ENCODE peak calls at places on chromosomes 6 and 20, in six cellular contexts. One of them, this sample, is unnamed.

GRCh38 chr6:7776509-7776908 is 50.6 kb downstream of the BMP6 start:
- DNase-seq in stomach: no peak
- DNase-seq in endothelial cell: no peak
- DNase-seq in brain microvascular endothelial cell: no peak
- DNase-seq in fibroblast of villous mesenchyme: no peak
- DNase-seq in IMR-90: no peak
- DNase-seq in this sample: no peak

GRCh38 chr20:41654292-41654691 is 36.1 kb upstream of the CHD6 start:
- DNase-seq in stomach: peak; percentile 69
- DNase-seq in endothelial cell: no peak
- DNase-seq in brain microvascular endothelial cell: no peak
- DNase-seq in fibroblast of villous mesenchyme: no peak
- DNase-seq in IMR-90: no peak
- DNase-seq in this sample: no peak

GRCh38 chr6:119349341-119350201 is at the start of gene MAN1A1:
- DNase-seq in stomach: peak; percentile 90
- DNase-seq in endothelial cell: peak; percentile 94
- DNase-seq in brain microvascular endothelial cell: peak; percentile 47
- DNase-seq in fibroblast of villous mesenchyme: peak; percentile 89
- DNase-seq in IMR-90: peak; percentile 66
- DNase-seq in this sample: peak; percentile 77

GRCh38 chr20:8094845-8095244 is 37.2 kb upstream of the PLCB1 start:
- DNase-seq in stomach: no peak
- DNase-seq in endothelial cell: no peak
- DNase-seq in brain microvascular endothelial cell: peak; percentile 20
- DNase-seq in fibroblast of villous mesenchyme: peak; percentile 58
- DNase-seq in IMR-90: peak; percentile 56
- DNase-seq in this sample: no peak

GRCh38 chr6:16733085-16733484 is 28.2 kb downstream of the ATXN1 start:
- DNase-seq in stomach: no peak
- DNase-seq in endothelial cell: no peak
- DNase-seq in brain microvascular endothelial cell: no peak
- DNase-seq in fibroblast of villous mesenchyme: no peak
- DNase-seq in IMR-90: no peak
- DNase-seq in this sample: no peak

GRCh38 chr6:41584668-41585205 is 38.6 kb downstream of the FOXP4 start:
- DNase-seq in stomach: peak; percentile 77
- DNase-seq in endothelial cell: no peak
- DNase-seq in brain microvascular endothelial cell: no peak
- DNase-seq in fibroblast of villous mesenchyme: no peak
- DNase-seq in IMR-90: no peak
- DNase-seq in this sample: no peak

GRCh38 chr6:113560376-113560775 is 296.8 kb upstream of the MARCKS start:
- DNase-seq in stomach: no peak
- DNase-seq in endothelial cell: no peak
- DNase-seq in brain microvascular endothelial cell: no peak
- DNase-seq in fibroblast of villous mesenchyme: no peak
- DNase-seq in IMR-90: no peak
- DNase-seq in this sample: no peak

GRCh38 chr20:44069203-44069931 is 117.6 kb downstream of the JPH2 start:
- DNase-seq in stomach: peak; percentile 30
- DNase-seq in endothelial cell: no peak
- DNase-seq in brain microvascular endothelial cell: no peak
- DNase-seq in fibroblast of villous mesenchyme: no peak
- DNase-seq in IMR-90: no peak
- DNase-seq in this sample: no peak

GRCh38 chr6:148192310-148192709 is 150.3 kb upstream of the SASH1 start:
- DNase-seq in stomach: no peak
- DNase-seq in endothelial cell: no peak
- DNase-seq in brain microvascular endothelial cell: peak; percentile 75
- DNase-seq in fibroblast of villous mesenchyme: peak; percentile 74
- DNase-seq in IMR-90: peak; percentile 89
- DNase-seq in this sample: no peak

GRCh38 chr6:61869632-61870400 is 416.2 kb downstream of the KHDRBS2 start:
- DNase-seq in stomach: no peak
- DNase-seq in endothelial cell: no peak
- DNase-seq in brain microvascular endothelial cell: no peak
- DNase-seq in fibroblast of villous mesenchyme: no peak
- DNase-seq in IMR-90: no peak
- DNase-seq in this sample: no peak

GRCh38 chr6:17485181-17485580 is 91.8 kb downstream of the CAP2 start:
- DNase-seq in stomach: no peak
- DNase-seq in endothelial cell: no peak
- DNase-seq in brain microvascular endothelial cell: no peak
- DNase-seq in fibroblast of villous mesenchyme: no peak
- DNase-seq in IMR-90: no peak
- DNase-seq in this sample: no peak

GRCh38 chr6:100343678-100344077 is 121.0 kb downstream of the SIM1 start:
- DNase-seq in stomach: no peak
- DNase-seq in endothelial cell: no peak
- DNase-seq in brain microvascular endothelial cell: peak; percentile 39
- DNase-seq in fibroblast of villous mesenchyme: peak; percentile 24
- DNase-seq in IMR-90: peak; percentile 73
- DNase-seq in this sample: peak; percentile 33

GRCh38 chr20:57080796-57081195 is 185.6 kb downstream of the BMP7 start:
- DNase-seq in stomach: no peak
- DNase-seq in endothelial cell: no peak
- DNase-seq in brain microvascular endothelial cell: peak; percentile 41
- DNase-seq in fibroblast of villous mesenchyme: peak; percentile 49
- DNase-seq in IMR-90: no peak
- DNase-seq in this sample: peak; percentile 74

GRCh38 chr6:68159433-68159832 is 475.6 kb upstream of the ADGRB3 start:
- DNase-seq in stomach: no peak
- DNase-seq in endothelial cell: no peak
- DNase-seq in brain microvascular endothelial cell: no peak
- DNase-seq in fibroblast of villous mesenchyme: no peak
- DNase-seq in IMR-90: no peak
- DNase-seq in this sample: no peak

GRCh38 chr20:44056010-44056698 is 130.8 kb downstream of the JPH2 start:
- DNase-seq in stomach: peak; percentile 29
- DNase-seq in endothelial cell: peak; percentile 65
- DNase-seq in brain microvascular endothelial cell: peak; percentile 23
- DNase-seq in fibroblast of villous mesenchyme: peak; percentile 20
- DNase-seq in IMR-90: no peak
- DNase-seq in this sample: peak; percentile 38

GRCh38 chr6:14948586-14949245 is 297.2 kb upstream of the JARID2 start:
- DNase-seq in stomach: no peak
- DNase-seq in endothelial cell: no peak
- DNase-seq in brain microvascular endothelial cell: no peak
- DNase-seq in fibroblast of villous mesenchyme: no peak
- DNase-seq in IMR-90: no peak
- DNase-seq in this sample: no peak

GRCh38 chr6:18245642-18246041 is 18.7 kb downstream of the DEK start:
- DNase-seq in stomach: no peak
- DNase-seq in endothelial cell: no peak
- DNase-seq in brain microvascular endothelial cell: no peak
- DNase-seq in fibroblast of villous mesenchyme: no peak
- DNase-seq in IMR-90: no peak
- DNase-seq in this sample: no peak

GRCh38 chr20:52150440-52151258 is 40.9 kb downstream of the ZFP64 start:
- DNase-seq in stomach: no peak
- DNase-seq in endothelial cell: peak; percentile 43
- DNase-seq in brain microvascular endothelial cell: peak; percentile 25
- DNase-seq in fibroblast of villous mesenchyme: peak; percentile 57
- DNase-seq in IMR-90: peak; percentile 58
- DNase-seq in this sample: peak; percentile 75

GRCh38 chr6:3071568-3071967 is 3.3 kb downstream of the RIPK1 start:
- DNase-seq in stomach: no peak
- DNase-seq in endothelial cell: no peak
- DNase-seq in brain microvascular endothelial cell: no peak
- DNase-seq in fibroblast of villous mesenchyme: no peak
- DNase-seq in IMR-90: no peak
- DNase-seq in this sample: no peak

GRCh38 chr6:159665868-159666635 is 27.0 kb downstream of the SOD2 start:
- DNase-seq in stomach: no peak
- DNase-seq in endothelial cell: no peak
- DNase-seq in brain microvascular endothelial cell: peak; percentile 35
- DNase-seq in fibroblast of villous mesenchyme: no peak
- DNase-seq in IMR-90: peak; percentile 50
- DNase-seq in this sample: no peak

GRCh38 chr6:152943260-152943897 is 39.5 kb downstream of the FBXO5 start:
- DNase-seq in stomach: no peak
- DNase-seq in endothelial cell: no peak
- DNase-seq in brain microvascular endothelial cell: no peak
- DNase-seq in fibroblast of villous mesenchyme: no peak
- DNase-seq in IMR-90: no peak
- DNase-seq in this sample: no peak

GRCh38 chr6:79570802-79571367 is 33.7 kb upstream of the LCA5 start:
- DNase-seq in stomach: no peak
- DNase-seq in endothelial cell: no peak
- DNase-seq in brain microvascular endothelial cell: no peak
- DNase-seq in fibroblast of villous mesenchyme: peak; percentile 58
- DNase-seq in IMR-90: peak; percentile 48
- DNase-seq in this sample: peak; percentile 74

DNA sequence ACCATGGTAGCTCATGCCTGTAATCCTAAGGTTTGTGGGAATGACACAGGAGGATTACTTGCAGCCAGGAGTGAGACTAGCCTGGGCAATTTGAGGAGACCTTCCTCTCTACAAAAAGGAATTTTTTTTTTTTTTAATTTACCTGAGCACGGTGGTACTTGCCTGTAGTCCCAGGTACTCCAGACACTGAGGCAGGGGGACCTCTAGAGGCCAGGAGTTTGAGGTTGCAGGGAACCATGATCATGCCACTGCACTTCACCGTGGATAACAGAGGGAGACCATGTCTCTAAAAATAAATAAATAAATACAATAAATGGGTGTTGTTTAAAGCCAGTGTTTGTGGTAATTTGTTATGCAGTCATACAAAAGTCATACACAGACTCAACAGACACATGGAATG is 2.4 kb upstream of the HLA-F start:
- DNase-seq in stomach: no peak
- DNase-seq in endothelial cell: no peak
- DNase-seq in brain microvascular endothelial cell: no peak
- DNase-seq in fibroblast of villous mesenchyme: no peak
- DNase-seq in IMR-90: no peak
- DNase-seq in this sample: no peak
- TF ChIP-seq CTCF in stomach: no peak
- TF ChIP-seq CTCF in endothelial cell: no peak
- TF ChIP-seq CTCF in brain microvascular endothelial cell: no peak
- TF ChIP-seq CTCF in fibroblast of villous mesenchyme: no peak
- TF ChIP-seq CTCF in IMR-90: no peak
- TF ChIP-seq CTCF in this sample: no peak

GRCh38 chr6:104771258-104771832 is 88.4 kb downstream of the HACE1 start:
- DNase-seq in stomach: no peak
- DNase-seq in endothelial cell: no peak
- DNase-seq in brain microvascular endothelial cell: no peak
- DNase-seq in fibroblast of villous mesenchyme: peak; percentile 47
- DNase-seq in IMR-90: peak; percentile 44
- DNase-seq in this sample: peak; percentile 62
- TF ChIP-seq CTCF in stomach: no peak
- TF ChIP-seq CTCF in endothelial cell: peak; percentile 87
- TF ChIP-seq CTCF in brain microvascular endothelial cell: peak; percentile 20
- TF ChIP-seq CTCF in fibroblast of villous mesenchyme: peak; percentile 53
- TF ChIP-seq CTCF in IMR-90: peak; percentile 70
- TF ChIP-seq CTCF in this sample: peak; percentile 56

GRCh38 chr6:37699138-37699766 is 1.6 kb upstream of the MDGA1 start:
- DNase-seq in stomach: peak; percentile 64
- DNase-seq in endothelial cell: no peak
- DNase-seq in brain microvascular endothelial cell: no peak
- DNase-seq in fibroblast of villous mesenchyme: no peak
- DNase-seq in IMR-90: no peak
- DNase-seq in this sample: no peak

GRCh38 chr6:37702314-37702713 is 4.6 kb upstream of the MDGA1 start:
- DNase-seq in stomach: no peak
- DNase-seq in endothelial cell: no peak
- DNase-seq in brain microvascular endothelial cell: no peak
- DNase-seq in fibroblast of villous mesenchyme: no peak
- DNase-seq in IMR-90: no peak
- DNase-seq in this sample: no peak

GRCh38 chr6:37696841-37697735 is 595 bp downstream of the MDGA1 start:
- DNase-seq in stomach: peak; percentile 30
- DNase-seq in endothelial cell: peak; percentile 34
- DNase-seq in brain microvascular endothelial cell: no peak
- DNase-seq in fibroblast of villous mesenchyme: no peak
- DNase-seq in IMR-90: no peak
- DNase-seq in this sample: peak; percentile 20

GRCh38 chr6:37698264-37699137 is 818 bp upstream of the MDGA1 start:
- DNase-seq in stomach: peak; percentile 59
- DNase-seq in endothelial cell: peak; percentile 54
- DNase-seq in brain microvascular endothelial cell: no peak
- DNase-seq in fibroblast of villous mesenchyme: peak; percentile 55
- DNase-seq in IMR-90: peak; percentile 31
- DNase-seq in this sample: peak; percentile 43

DNA sequence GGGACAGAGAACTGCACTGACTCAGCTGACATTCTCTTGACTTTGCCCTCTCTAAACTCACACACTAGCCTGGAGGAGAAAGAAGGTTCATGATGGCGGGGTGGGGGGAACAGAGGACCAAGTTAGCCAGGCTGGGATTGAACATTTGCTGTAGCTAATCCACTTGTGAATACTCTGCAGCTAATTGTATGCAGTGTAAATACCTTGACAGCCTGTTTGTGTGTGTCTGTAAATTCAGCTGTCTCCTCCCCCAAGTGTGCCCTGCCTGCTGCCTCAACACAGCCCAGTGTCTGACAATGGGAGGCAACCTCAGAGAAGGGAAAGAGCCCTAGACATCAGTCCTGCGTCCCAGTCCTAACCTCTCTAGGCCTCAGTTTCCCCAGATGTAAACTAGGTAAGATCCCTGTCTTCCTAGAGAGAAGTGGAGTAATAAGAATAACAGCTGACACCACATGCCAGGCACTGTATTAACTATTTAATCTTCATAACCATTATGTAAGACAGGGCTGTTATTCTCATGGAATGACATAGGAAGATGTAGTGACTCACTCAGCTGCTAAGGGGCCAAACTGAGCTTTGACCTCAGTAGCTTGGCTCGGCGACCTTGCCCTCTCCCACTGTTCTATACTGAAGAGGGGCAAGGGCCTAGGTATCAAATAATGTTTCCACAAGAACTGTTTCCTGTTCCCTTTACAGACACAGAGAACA is 2.7 kb upstream of the MDGA1 start:
- DNase-seq in stomach: no peak
- DNase-seq in endothelial cell: no peak
- DNase-seq in brain microvascular endothelial cell: no peak
- DNase-seq in fibroblast of villous mesenchyme: no peak
- DNase-seq in IMR-90: no peak
- DNase-seq in this sample: no peak
- TF ChIP-seq CTCF in stomach: no peak
- TF ChIP-seq CTCF in endothelial cell: no peak
- TF ChIP-seq CTCF in brain microvascular endothelial cell: no peak
- TF ChIP-seq CTCF in fibroblast of villous mesenchyme: no peak
- TF ChIP-seq CTCF in IMR-90: no peak
- TF ChIP-seq CTCF in this sample: no peak

DNA sequence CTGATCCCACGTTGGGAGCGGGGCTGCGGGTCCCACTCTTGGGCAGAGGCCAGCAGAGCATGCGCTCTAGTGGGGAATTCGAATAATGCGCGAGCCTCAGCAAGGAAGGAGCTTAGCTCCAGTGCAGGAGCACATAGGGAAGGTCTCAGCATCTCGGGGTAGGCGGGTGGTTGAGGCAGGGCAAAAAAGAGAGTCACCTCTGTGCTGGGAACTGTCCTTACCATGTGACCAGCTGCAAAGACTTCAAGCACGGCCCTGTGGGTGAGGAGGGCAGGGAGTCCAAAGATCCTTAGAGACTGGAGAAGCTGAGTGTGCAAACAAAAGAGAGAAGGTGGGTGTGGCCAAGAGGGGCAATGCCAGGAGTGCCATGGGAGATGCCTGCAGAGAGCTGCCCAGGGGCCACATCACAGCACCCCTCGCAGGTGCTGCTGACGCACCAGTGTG is 79.2 kb upstream of the CD93 start:
- DNase-seq in stomach: peak; percentile 23
- DNase-seq in endothelial cell: peak; percentile 17
- DNase-seq in brain microvascular endothelial cell: no peak
- DNase-seq in fibroblast of villous mesenchyme: no peak
- DNase-seq in IMR-90: no peak
- DNase-seq in this sample: no peak
- TF ChIP-seq CTCF in stomach: no peak
- TF ChIP-seq CTCF in endothelial cell: no peak
- TF ChIP-seq CTCF in brain microvascular endothelial cell: peak; percentile 40
- TF ChIP-seq CTCF in fibroblast of villous mesenchyme: no peak
- TF ChIP-seq CTCF in IMR-90: no peak
- TF ChIP-seq CTCF in this sample: peak; percentile 28